ENCODE peak calls at places on chromosome 17, in ten cellular contexts. One of them, this sample, is unnamed.

GRCh38 chr17:8629371-8630226 is 926 bp downstream of the MYH10 start:
- DNase-seq in AG09309: no peak
- DNase-seq in esophagus squamous epithelium: no peak
- DNase-seq in cardiac muscle cell: peak; percentile 53
- DNase-seq in sigmoid colon: peak; percentile 80
- DNase-seq in epithelial cell of esophagus: peak; percentile 34
- DNase-seq in astrocyte of the cerebellum: no peak
- DNase-seq in small intestine: no peak
- DNase-seq in heart left ventricle: peak; percentile 66
- DNase-seq in OCI-LY7: peak; percentile 26
- DNase-seq in this sample: peak; percentile 31

GRCh38 chr17:13740692-13741091 is 139.0 kb upstream of the HS3ST3A1 start:
- DNase-seq in small intestine: no peak
- DNase-seq in OCI-LY7: no peak
- DNase-seq in AG09309: no peak
- DNase-seq in astrocyte of the cerebellum: no peak
- DNase-seq in esophagus squamous epithelium: no peak
- DNase-seq in epithelial cell of esophagus: no peak
- DNase-seq in cardiac muscle cell: peak; percentile 8
- DNase-seq in heart left ventricle: no peak
- DNase-seq in sigmoid colon: no peak
- DNase-seq in this sample: no peak

GRCh38 chr17:73387746-73388577 is 76.2 kb upstream of the CDC42EP4 start:
- DNase-seq in sigmoid colon: no peak
- DNase-seq in cardiac muscle cell: no peak
- DNase-seq in epithelial cell of esophagus: no peak
- DNase-seq in small intestine: no peak
- DNase-seq in astrocyte of the cerebellum: no peak
- DNase-seq in AG09309: no peak
- DNase-seq in esophagus squamous epithelium: no peak
- DNase-seq in OCI-LY7: no peak
- DNase-seq in heart left ventricle: no peak
- DNase-seq in this sample: peak; percentile 27

GRCh38 chr17:42354956-42355843 is 33.0 kb downstream of the STAT3 start:
- DNase-seq in astrocyte of the cerebellum: no peak
- DNase-seq in AG09309: peak; percentile 88
- DNase-seq in cardiac muscle cell: peak; percentile 82
- DNase-seq in epithelial cell of esophagus: no peak
- DNase-seq in OCI-LY7: no peak
- DNase-seq in heart left ventricle: no peak
- DNase-seq in sigmoid colon: no peak
- DNase-seq in small intestine: no peak
- DNase-seq in esophagus squamous epithelium: no peak
- DNase-seq in this sample: no peak

GRCh38 chr17:77214743-77215142 is 74.0 kb downstream of the SEC14L1 start:
- DNase-seq in OCI-LY7: peak; percentile 57
- DNase-seq in small intestine: peak; percentile 64
- DNase-seq in heart left ventricle: no peak
- DNase-seq in astrocyte of the cerebellum: no peak
- DNase-seq in AG09309: no peak
- DNase-seq in sigmoid colon: peak; percentile 51
- DNase-seq in cardiac muscle cell: peak; percentile 44
- DNase-seq in esophagus squamous epithelium: no peak
- DNase-seq in epithelial cell of esophagus: peak; percentile 41
- DNase-seq in this sample: peak; percentile 54

GRCh38 chr17:50798424-50799344 is 31.4 kb upstream of the ANKRD40CL start:
- DNase-seq in OCI-LY7: no peak
- DNase-seq in small intestine: no peak
- DNase-seq in sigmoid colon: no peak
- DNase-seq in heart left ventricle: no peak
- DNase-seq in esophagus squamous epithelium: no peak
- DNase-seq in astrocyte of the cerebellum: no peak
- DNase-seq in cardiac muscle cell: no peak
- DNase-seq in epithelial cell of esophagus: peak; percentile 95
- DNase-seq in AG09309: no peak
- DNase-seq in this sample: no peak

GRCh38 chr17:64974750-64975317 is 55.6 kb upstream of the LRRC37A3 start:
- DNase-seq in epithelial cell of esophagus: peak; percentile 58
- DNase-seq in cardiac muscle cell: no peak
- DNase-seq in heart left ventricle: no peak
- DNase-seq in AG09309: no peak
- DNase-seq in esophagus squamous epithelium: no peak
- DNase-seq in sigmoid colon: no peak
- DNase-seq in astrocyte of the cerebellum: no peak
- DNase-seq in OCI-LY7: no peak
- DNase-seq in small intestine: no peak
- DNase-seq in this sample: no peak

GRCh38 chr17:32936157-32936893 is 8.4 kb downstream of the TMEM98 start:
- DNase-seq in heart left ventricle: no peak
- DNase-seq in esophagus squamous epithelium: no peak
- DNase-seq in AG09309: no peak
- DNase-seq in epithelial cell of esophagus: no peak
- DNase-seq in small intestine: no peak
- DNase-seq in astrocyte of the cerebellum: no peak
- DNase-seq in sigmoid colon: no peak
- DNase-seq in OCI-LY7: no peak
- DNase-seq in cardiac muscle cell: no peak
- DNase-seq in this sample: no peak

GRCh38 chr17:59619313-59620063 is at the start of gene CLTC:
- DNase-seq in esophagus squamous epithelium: peak; percentile 75
- DNase-seq in epithelial cell of esophagus: peak; percentile 97
- DNase-seq in OCI-LY7: peak; percentile 97
- DNase-seq in cardiac muscle cell: peak; percentile 99
- DNase-seq in AG09309: peak; percentile 96
- DNase-seq in heart left ventricle: peak; percentile 95
- DNase-seq in small intestine: peak; percentile 94
- DNase-seq in sigmoid colon: peak; percentile 97
- DNase-seq in astrocyte of the cerebellum: peak; percentile 95
- DNase-seq in this sample: peak; percentile 99

GRCh38 chr17:59620064-59620359 is 317 bp downstream of the CLTC start:
- DNase-seq in heart left ventricle: no peak
- DNase-seq in astrocyte of the cerebellum: no peak
- DNase-seq in esophagus squamous epithelium: peak; percentile 46
- DNase-seq in small intestine: no peak
- DNase-seq in cardiac muscle cell: no peak
- DNase-seq in epithelial cell of esophagus: no peak
- DNase-seq in AG09309: no peak
- DNase-seq in sigmoid colon: no peak
- DNase-seq in OCI-LY7: no peak
- DNase-seq in this sample: no peak

GRCh38 chr17:59618894-59619312 is 792 bp upstream of the CLTC start:
- DNase-seq in heart left ventricle: no peak
- DNase-seq in sigmoid colon: no peak
- DNase-seq in esophagus squamous epithelium: no peak
- DNase-seq in AG09309: no peak
- DNase-seq in OCI-LY7: no peak
- DNase-seq in astrocyte of the cerebellum: peak; percentile 80
- DNase-seq in small intestine: no peak
- DNase-seq in cardiac muscle cell: no peak
- DNase-seq in epithelial cell of esophagus: no peak
- DNase-seq in this sample: peak; percentile 96

GRCh38 chr17:59616253-59616920 is 3.3 kb upstream of the CLTC start:
- DNase-seq in epithelial cell of esophagus: no peak
- DNase-seq in cardiac muscle cell: no peak
- DNase-seq in OCI-LY7: no peak
- DNase-seq in small intestine: no peak
- DNase-seq in esophagus squamous epithelium: no peak
- DNase-seq in heart left ventricle: no peak
- DNase-seq in astrocyte of the cerebellum: no peak
- DNase-seq in sigmoid colon: no peak
- DNase-seq in AG09309: no peak
- DNase-seq in this sample: no peak

GRCh38 chr17:59617141-59617757 is 2.4 kb upstream of the CLTC start:
- DNase-seq in epithelial cell of esophagus: peak; percentile 67
- DNase-seq in astrocyte of the cerebellum: no peak
- DNase-seq in sigmoid colon: no peak
- DNase-seq in small intestine: peak; percentile 16
- DNase-seq in heart left ventricle: no peak
- DNase-seq in AG09309: no peak
- DNase-seq in esophagus squamous epithelium: no peak
- DNase-seq in cardiac muscle cell: no peak
- DNase-seq in OCI-LY7: no peak
- DNase-seq in this sample: no peak
- H3K4me3 ChIP-seq in epithelial cell of esophagus: no peak overlapping the region
- H3K4me3 ChIP-seq in astrocyte of the cerebellum: no peak overlapping the region
- H3K4me3 ChIP-seq in sigmoid colon: no peak overlapping the region
- H3K4me3 ChIP-seq in small intestine: no peak overlapping the region
- H3K4me3 ChIP-seq in heart left ventricle: no peak overlapping the region
- H3K4me3 ChIP-seq in AG09309: no peak overlapping the region
- H3K4me3 ChIP-seq in esophagus squamous epithelium: no peak overlapping the region
- H3K4me3 ChIP-seq in cardiac muscle cell: peak overlapping the region; percentile 89
- H3K4me3 ChIP-seq in OCI-LY7: peak overlapping the region; percentile 98
- H3K4me3 ChIP-seq in this sample: peak overlapping the region; percentile 82

DNA sequence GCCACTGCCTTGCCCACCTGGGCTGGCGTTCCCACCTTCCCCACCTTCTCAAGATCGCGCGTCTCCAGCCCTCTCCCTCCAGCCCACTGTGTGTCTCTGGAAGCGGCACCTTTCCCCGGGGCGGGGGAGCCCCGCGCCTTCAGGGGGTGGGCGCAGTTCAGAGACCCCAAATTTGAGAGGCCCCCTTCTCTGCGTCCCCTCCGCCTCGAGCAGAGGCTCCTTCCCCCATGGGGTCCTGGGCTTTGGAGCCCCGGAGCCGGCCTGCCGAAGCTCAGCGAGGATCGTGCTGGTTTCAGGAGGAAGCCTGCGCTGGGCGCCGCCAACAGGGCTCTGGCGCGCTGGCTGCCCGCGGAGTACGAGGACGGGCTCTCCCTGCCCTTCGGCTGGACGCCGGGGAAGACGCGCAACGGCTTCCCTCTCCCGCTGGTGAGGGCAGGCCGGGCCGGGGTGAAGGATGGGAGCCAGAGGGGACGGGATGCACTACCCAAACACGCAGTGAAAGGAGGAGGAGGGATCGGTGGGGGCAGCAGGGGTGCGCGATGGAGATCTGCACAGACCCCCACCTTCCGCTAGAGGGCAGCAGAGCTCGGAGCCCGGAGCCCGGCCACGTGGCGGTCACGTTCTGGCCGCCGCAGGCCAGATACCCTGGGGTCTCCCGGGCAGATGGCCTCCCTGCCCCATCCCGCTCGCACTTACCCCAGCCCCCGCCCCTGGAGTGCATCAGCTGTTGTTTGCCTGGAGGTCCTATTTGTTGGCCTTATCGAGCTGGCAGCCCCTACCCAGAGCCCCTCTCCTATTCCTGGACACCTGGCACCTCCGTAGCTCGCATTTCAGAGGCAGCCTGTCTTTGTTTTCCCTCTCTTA is 11.1 kb downstream of the LPO start:
- DNase-seq in astrocyte of the cerebellum: no peak
- DNase-seq in small intestine: peak; percentile 55
- DNase-seq in esophagus squamous epithelium: no peak
- DNase-seq in OCI-LY7: peak; percentile 48
- DNase-seq in heart left ventricle: peak; percentile 88
- DNase-seq in sigmoid colon: peak; percentile 80
- DNase-seq in cardiac muscle cell: peak; percentile 67
- DNase-seq in epithelial cell of esophagus: peak; percentile 45
- DNase-seq in AG09309: no peak
- DNase-seq in this sample: peak; percentile 70
- H3K4me3 ChIP-seq in astrocyte of the cerebellum: peak overlapping the region; percentile 40
- H3K4me3 ChIP-seq in small intestine: no peak overlapping the region
- H3K4me3 ChIP-seq in esophagus squamous epithelium: peak overlapping the region; percentile 43
- H3K4me3 ChIP-seq in OCI-LY7: no peak overlapping the region
- H3K4me3 ChIP-seq in heart left ventricle: peak overlapping the region; percentile 55
- H3K4me3 ChIP-seq in sigmoid colon: peak overlapping the region; percentile 51
- H3K4me3 ChIP-seq in cardiac muscle cell: peak overlapping the region; percentile 24
- H3K4me3 ChIP-seq in epithelial cell of esophagus: peak overlapping the region; percentile 40
- H3K4me3 ChIP-seq in AG09309: peak overlapping the region; percentile 49
- H3K4me3 ChIP-seq in this sample: peak overlapping the region; percentile 43

DNA sequence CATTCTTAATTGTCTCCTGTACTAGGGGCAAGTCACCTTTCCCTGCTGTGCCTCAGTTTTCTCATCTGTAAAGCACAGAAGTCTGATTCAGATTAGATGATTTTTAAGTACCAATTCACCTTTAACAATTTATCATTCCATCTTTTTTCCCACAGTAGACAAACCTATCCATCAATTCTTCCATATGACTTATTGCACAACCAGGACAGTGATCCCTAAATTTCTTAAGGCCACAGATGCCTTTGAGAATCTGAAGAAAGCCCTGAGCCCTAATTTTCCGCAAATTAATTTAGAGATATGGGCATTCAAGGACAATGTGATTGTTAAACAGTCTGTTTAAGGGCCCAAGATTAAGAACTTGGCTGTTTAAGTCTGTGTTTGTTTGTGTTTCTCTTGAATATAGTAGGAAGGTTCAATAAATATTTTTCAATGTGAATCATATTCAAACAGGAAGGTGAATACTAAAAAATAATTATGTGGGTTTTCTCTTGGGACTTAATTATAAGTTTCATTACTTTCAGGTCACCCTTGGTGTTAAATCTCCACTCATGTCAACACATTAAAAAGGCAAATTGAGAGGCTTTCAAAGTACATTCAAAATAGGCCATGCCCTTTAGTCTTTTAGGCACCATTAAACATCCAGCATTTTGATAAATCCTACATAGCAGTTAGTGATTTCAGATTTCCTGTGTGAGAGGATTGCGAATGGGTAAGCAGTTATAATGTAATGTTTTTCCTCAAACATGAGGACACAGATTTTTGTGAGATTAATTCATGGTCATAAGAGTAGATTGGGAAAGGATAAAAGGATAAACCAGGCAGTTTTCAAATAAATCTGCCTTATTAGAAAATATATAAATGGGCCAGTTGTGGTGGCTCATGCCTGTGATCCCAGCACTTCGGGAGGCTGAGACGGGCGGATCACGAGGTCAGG is 34.9 kb upstream of the MMD start:
- DNase-seq in astrocyte of the cerebellum: no peak
- DNase-seq in cardiac muscle cell: no peak
- DNase-seq in AG09309: no peak
- DNase-seq in OCI-LY7: no peak
- DNase-seq in sigmoid colon: no peak
- DNase-seq in heart left ventricle: no peak
- DNase-seq in esophagus squamous epithelium: no peak
- DNase-seq in small intestine: no peak
- DNase-seq in epithelial cell of esophagus: no peak
- DNase-seq in this sample: no peak
- H3K4me3 ChIP-seq in astrocyte of the cerebellum: no peak overlapping the region
- H3K4me3 ChIP-seq in cardiac muscle cell: no peak overlapping the region
- H3K4me3 ChIP-seq in AG09309: no peak overlapping the region
- H3K4me3 ChIP-seq in OCI-LY7: no peak overlapping the region
- H3K4me3 ChIP-seq in sigmoid colon: no peak overlapping the region
- H3K4me3 ChIP-seq in heart left ventricle: no peak overlapping the region
- H3K4me3 ChIP-seq in esophagus squamous epithelium: no peak overlapping the region
- H3K4me3 ChIP-seq in small intestine: no peak overlapping the region
- H3K4me3 ChIP-seq in epithelial cell of esophagus: no peak overlapping the region
- H3K4me3 ChIP-seq in this sample: no peak overlapping the region

DNA sequence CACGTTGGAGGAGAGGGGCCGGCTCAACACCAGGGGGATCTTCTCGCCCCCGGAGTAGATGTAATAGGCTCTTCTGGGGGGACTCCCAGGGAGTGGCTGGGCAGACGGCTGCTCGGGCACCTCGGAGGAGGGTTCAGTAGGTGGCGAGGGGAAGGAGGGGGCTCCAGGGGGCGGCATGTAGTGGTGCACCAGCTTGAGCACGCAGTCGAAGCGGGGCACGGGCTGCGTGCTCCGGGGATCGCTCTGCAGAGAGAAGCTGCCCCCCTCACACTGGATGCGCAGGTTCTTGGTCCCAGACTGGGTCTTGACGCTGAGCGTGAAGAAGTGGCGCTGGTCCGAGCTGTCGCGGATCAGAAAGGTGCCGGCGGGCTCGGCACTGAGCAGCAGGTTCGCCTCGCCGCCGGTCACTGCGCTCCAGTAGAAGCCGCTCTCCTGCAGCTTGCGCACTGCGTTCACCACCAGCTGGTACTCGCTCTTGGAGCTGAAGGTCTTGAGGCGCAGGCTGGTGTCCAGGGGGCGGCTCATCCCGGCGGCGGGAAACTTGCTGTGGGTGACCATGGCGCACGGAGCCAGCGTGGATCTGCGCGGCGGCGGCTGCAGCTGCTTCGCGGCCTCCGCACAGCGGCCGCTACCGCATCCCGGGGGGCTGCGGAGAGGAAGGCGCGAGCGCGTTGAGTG is 1.2 kb downstream of the SOCS3 start:
- DNase-seq in epithelial cell of esophagus: peak; percentile 63
- DNase-seq in AG09309: no peak
- DNase-seq in cardiac muscle cell: peak; percentile 67
- DNase-seq in sigmoid colon: no peak
- DNase-seq in heart left ventricle: no peak
- DNase-seq in small intestine: peak; percentile 37
- DNase-seq in OCI-LY7: no peak
- DNase-seq in astrocyte of the cerebellum: no peak
- DNase-seq in esophagus squamous epithelium: no peak
- DNase-seq in this sample: peak; percentile 54
- H3K4me3 ChIP-seq in epithelial cell of esophagus: peak overlapping the region; percentile 28
- H3K4me3 ChIP-seq in AG09309: peak overlapping the region; percentile 83
- H3K4me3 ChIP-seq in cardiac muscle cell: peak overlapping the region; percentile 86
- H3K4me3 ChIP-seq in sigmoid colon: peak overlapping the region; percentile 76
- H3K4me3 ChIP-seq in heart left ventricle: peak overlapping the region; percentile 97
- H3K4me3 ChIP-seq in small intestine: peak overlapping the region; percentile 83
- H3K4me3 ChIP-seq in OCI-LY7: no peak overlapping the region
- H3K4me3 ChIP-seq in astrocyte of the cerebellum: peak overlapping the region; percentile 84
- H3K4me3 ChIP-seq in esophagus squamous epithelium: peak overlapping the region; percentile 47
- H3K4me3 ChIP-seq in this sample: peak overlapping the region; percentile 88

This sample was measured in A673.